ENCODE peak calls at places on chromosomes 3 and 15, in four cellular contexts. Q is kidney glomerular epithelial cell, K is COR-L47, J is cardiac muscle cell. U is an unnamed sample.

GRCh38 chr3:10344147-10344943 is 23.4 kb upstream of the SEC13 start:
- DNase-seq in K (no peak), J (peak; percentile 68), Q (no peak), U (no peak)

GRCh38 chr3:58164916-58165821 is 45.6 kb downstream of the DNASE1L3 start:
- DNase-seq in Q (peak; percentile 76), J (peak; percentile 52), K (no peak), U (no peak)

GRCh38 chr3:157542711-157543485 is 39.7 kb upstream of the VEPH1 start:
- DNase-seq in J (peak; percentile 46), K (peak; percentile 18), Q (peak; percentile 50), U (no peak)

GRCh38 chr3:111538687-111539086 is 3.3 kb upstream of the CD96 start:
- DNase-seq in K (no peak), Q (peak; percentile 24), J (no peak), U (peak; percentile 72)

GRCh38 chr3:170360916-170361315 is 3.4 kb downstream of the SKIL start:
- DNase-seq in K (no peak), Q (no peak), J (no peak), U (no peak)

GRCh38 chr3:194119831-194120230 is 16.1 kb upstream of the HES1 start:
- DNase-seq in Q (no peak), J (no peak), K (no peak), U (no peak)

GRCh38 chr3:140588558-140588957 is 89.3 kb upstream of the TRIM42 start:
- DNase-seq in J (no peak), Q (no peak), K (no peak), U (no peak)

GRCh38 chr3:42547401-42547945 is 34.3 kb downstream of the SEC22C start:
- DNase-seq in K (peak; percentile 13), Q (peak; percentile 41), J (peak; percentile 73), U (peak; percentile 56)

GRCh38 chr3:62167566-62168262 is 205.6 kb downstream of the FEZF2 start:
- DNase-seq in K (no peak), Q (no peak), J (no peak), U (peak; percentile 77)

GRCh38 chr3:129441782-129442181 is 1.8 kb downstream of the IFT122 start:
- DNase-seq in J (peak; percentile 14), K (peak; percentile 10), Q (no peak), U (no peak)

GRCh38 chr3:123636431-123636841 is 51.6 kb upstream of the HACD2 start:
- DNase-seq in J (peak; percentile 90), K (peak; percentile 20), Q (no peak), U (no peak)

GRCh38 chr3:187131981-187132380 is 7.3 kb downstream of the RPL39L start:
- DNase-seq in K (no peak), Q (no peak), J (no peak), U (no peak)

GRCh38 chr3:178551916-178552321 is 15.7 kb downstream of the KCNMB2 start:
- DNase-seq in J (no peak), K (no peak), Q (peak; percentile 90), U (peak; percentile 59)

GRCh38 chr3:63753567-63753966 is 65.5 kb upstream of the C3orf49 start:
- DNase-seq in Q (peak; percentile 58), K (no peak), J (peak; percentile 70), U (peak; percentile 33)

GRCh38 chr3:15387171-15387581 is 40.2 kb downstream of the METTL6 start:
- DNase-seq in J (no peak), Q (no peak), K (no peak), U (peak; percentile 77)

GRCh38 chr3:67094769-67095168 is 96.7 kb downstream of the KBTBD8 start:
- DNase-seq in K (peak; percentile 1), Q (no peak), J (peak; percentile 35), U (no peak)

GRCh38 chr3:46083956-46084355 is 56.7 kb upstream of the XCR1 start:
- DNase-seq in K (no peak), J (no peak), Q (no peak), U (no peak)

GRCh38 chr3:170978335-170978745 is 48.2 kb downstream of the SLC2A2 start:
- DNase-seq in Q (no peak), J (no peak), K (no peak), U (no peak)

GRCh38 chr3:105907790-105908189 is 39.0 kb upstream of the CBLB start:
- DNase-seq in K (no peak), Q (no peak), J (no peak), U (no peak)

GRCh38 chr3:10740954-10741353 is 75.1 kb upstream of the SLC6A11 start:
- DNase-seq in J (no peak), K (no peak), Q (no peak), U (no peak)

GRCh38 chr3:115401891-115402501 is 221.3 kb upstream of the GAP43 start:
- DNase-seq in J (no peak), K (no peak), Q (peak; percentile 85), U (peak; percentile 90)

GRCh38 chr15:36185438-36185837 is 394.0 kb upstream of the CDIN1 start:
- DNase-seq in J (no peak), K (no peak), Q (no peak), U (no peak)

GRCh38 chr15:68639926-68640600 is 61.3 kb downstream of the CORO2B start:
- DNase-seq in J (no peak), Q (no peak), K (no peak), U (no peak)

GRCh38 chr3:141078200-141078599 is 27.1 kb downstream of the SPSB4 start:
- DNase-seq in J (no peak), K (no peak), Q (no peak), U (no peak)

GRCh38 chr15:75663931-75664421 is 16.3 kb downstream of the SNX33 start:
- DNase-seq in K (no peak), Q (no peak), J (no peak), U (no peak)

GRCh38 chr3:42525736-42526345 is 23.4 kb downstream of the VIPR1 start:
- DNase-seq in J (no peak), K (no peak), Q (no peak), U (no peak)

GRCh38 chr3:105868450-105868744 is 415 bp downstream of the CBLB start:
- DNase-seq in K (peak; percentile 32), Q (peak; percentile 27), J (peak; percentile 78), U (peak; percentile 58)

GRCh38 chr3:169923189-169923588 is 11.8 kb downstream of the SAMD7 start:
- DNase-seq in K (peak; percentile 100), J (no peak), Q (no peak), U (no peak)

GRCh38 chr15:29880886-29881285 is 58.6 kb upstream of the TJP1 start:
- DNase-seq in K (no peak), Q (no peak), J (no peak), U (no peak)

GRCh38 chr3:195701042-195701910 is 19.5 kb upstream of the MUC20 start:
- DNase-seq in J (no peak), K (no peak), Q (no peak), U (no peak)

GRCh38 chr3:55362206-55362960 is 124.7 kb downstream of the WNT5A start:
- DNase-seq in J (peak; percentile 37), K (no peak), Q (peak; percentile 3), U (peak; percentile 63)

GRCh38 chr3:30454636-30455035 is 151.8 kb upstream of the TGFBR2 start:
- DNase-seq in K (no peak), Q (no peak), J (no peak), U (no peak)

GRCh38 chr3:185236969-185237368 is 16.9 kb downstream of the EHHADH start:
- DNase-seq in K (no peak), J (no peak), Q (no peak), U (no peak)

GRCh38 chr15:31257286-31257685 is 69.3 kb upstream of the KLF13 start:
- DNase-seq in Q (no peak), K (no peak), J (no peak), U (no peak)

U was measured in HT1080.